ENCODE peak calls at places on chromosome 15, in six cellular contexts. V is GM23248, N is GM23338, M is PC-3, C is neural progenitor cell, J is HCT116. Z is an unnamed sample.

GRCh38 chr15:90221251-90221900 is 12.4 kb downstream of the CIB1 start:
- DNase-seq in V (peak), N (peak), M (peak), C (peak), J (no peak), Z (peak)

GRCh38 chr15:25783607-25784131 is 79.5 kb downstream of the ATP10A start:
- DNase-seq in V (peak), N (peak), M (peak), C (peak), J (no peak), Z (no peak)

GRCh38 chr15:52228928-52229327 is 37.7 kb upstream of the GNB5 start:
- DNase-seq in V (peak), N (peak), M (peak), C (peak), J (peak), Z (peak)

GRCh38 chr15:82132742-82133141 is 86.9 kb upstream of the MEX3B start:
- DNase-seq in V (peak), N (no peak), M (peak), C (no peak), J (no peak), Z (no peak)

GRCh38 chr15:40487816-40488682 is 17.3 kb downstream of the CHST14 start:
- DNase-seq in V (no peak), N (peak), M (no peak), C (no peak), J (no peak), Z (no peak)

GRCh38 chr15:68256675-68257450 is 20.7 kb upstream of the FEM1B start:
- DNase-seq in V (peak), N (peak), M (peak), C (peak), J (no peak), Z (peak)

GRCh38 chr15:68706256-68706655 is 114.4 kb downstream of the ANP32A start:
- DNase-seq in V (no peak), N (no peak), M (no peak), C (no peak), J (no peak), Z (no peak)

GRCh38 chr15:65385868-65386253 is 8.1 kb upstream of the IGDCC3 start:
- DNase-seq in V (peak), N (no peak), M (no peak), C (no peak), J (no peak), Z (no peak)

GRCh38 chr15:47116698-47117097 is 600.6 kb upstream of the SEMA6D start:
- DNase-seq in V (no peak), N (no peak), M (no peak), C (no peak), J (no peak), Z (no peak)

GRCh38 chr15:58453931-58454793 is 22.4 kb downstream of the LIPC start:
- DNase-seq in V (peak), N (no peak), M (no peak), C (no peak), J (no peak), Z (no peak)

GRCh38 chr15:90412356-90413194 is 24.5 kb downstream of the IQGAP1 start:
- DNase-seq in V (peak), N (peak), M (peak), C (no peak), J (peak), Z (no peak)

GRCh38 chr15:63189955-63190691 is 717 bp downstream of the RAB8B start:
- DNase-seq in V (peak), N (no peak), M (no peak), C (peak), J (no peak), Z (no peak)

GRCh38 chr15:44092221-44092620 is 102.8 kb downstream of the FRMD5 start:
- DNase-seq in V (peak), N (no peak), M (peak), C (no peak), J (no peak), Z (no peak)

GRCh38 chr15:89057506-89058133 is 30.6 kb upstream of the ABHD2 start:
- DNase-seq in V (peak), N (peak), M (peak), C (peak), J (peak), Z (peak)

GRCh38 chr15:43329222-43329959 is 982 bp downstream of the LCMT2 start:
- DNase-seq in V (peak), N (peak), M (no peak), C (peak), J (no peak), Z (no peak)

GRCh38 chr15:90648137-90649070 is 68.7 kb upstream of the BLM start:
- DNase-seq in V (peak), N (peak), M (peak), C (peak), J (peak), Z (peak)

GRCh38 chr15:70033529-70034140 is 64.1 kb downstream of the TLE3 start:
- DNase-seq in V (peak), N (no peak), M (no peak), C (peak), J (no peak), Z (no peak)

GRCh38 chr15:80404057-80404718 is at the start of gene ARNT2:
- DNase-seq in V (peak), N (peak), M (no peak), C (peak), J (no peak), Z (peak)

GRCh38 chr15:39657714-39658113 is 76.8 kb downstream of the THBS1 start:
- DNase-seq in V (peak), N (no peak), M (peak), C (no peak), J (no peak), Z (no peak)

GRCh38 chr15:50315814-50316630 is 39.0 kb downstream of the GABPB1 start:
- DNase-seq in V (peak), N (peak), M (peak), C (peak), J (peak), Z (peak)

GRCh38 chr15:58440181-58440910 is 8.6 kb downstream of the LIPC start:
- DNase-seq in V (peak), N (no peak), M (peak), C (no peak), J (peak), Z (no peak)

GRCh38 chr15:91357527-91357926 is 257.5 kb downstream of the SV2B start:
- DNase-seq in V (no peak), N (no peak), M (no peak), C (no peak), J (no peak), Z (no peak)

GRCh38 chr15:58462547-58462946 is 30.8 kb downstream of the LIPC start:
- DNase-seq in V (no peak), N (no peak), M (peak), C (peak), J (no peak), Z (no peak)

GRCh38 chr15:51128701-51129100 is 34.0 kb upstream of the TNFAIP8L3 start:
- DNase-seq in V (peak), N (no peak), M (no peak), C (no peak), J (no peak), Z (no peak)

GRCh38 chr15:25939122-25939521 is 76.0 kb upstream of the ATP10A start:
- DNase-seq in V (no peak), N (no peak), M (no peak), C (no peak), J (no peak), Z (no peak)

GRCh38 chr15:28980709-28981350 is 95.1 kb downstream of the APBA2 start:
- DNase-seq in V (no peak), N (no peak), M (no peak), C (no peak), J (no peak), Z (no peak)

GRCh38 chr15:58864602-58865419 is 68.7 kb downstream of the SLTM start:
- DNase-seq in V (peak), N (peak), M (no peak), C (peak), J (no peak), Z (no peak)

GRCh38 chr15:40510201-40510600 is 39.4 kb downstream of the CHST14 start:
- DNase-seq in V (peak), N (no peak), M (no peak), C (no peak), J (no peak), Z (no peak)

GRCh38 chr15:22262613-22263020 is 182.3 kb downstream of the OR4M2 start:
- DNase-seq in V (no peak), N (no peak), M (no peak), C (no peak), J (no peak), Z (no peak)

GRCh38 chr15:29670945-29671307 is 151.3 kb downstream of the TJP1 start:
- DNase-seq in V (peak), N (no peak), M (peak), C (no peak), J (no peak), Z (no peak)

GRCh38 chr15:31393441-31394091 is 66.9 kb downstream of the KLF13 start:
- DNase-seq in V (no peak), N (peak), M (no peak), C (no peak), J (no peak), Z (no peak)

GRCh38 chr15:67807141-67807540 is 18.2 kb upstream of the SKOR1 start:
- DNase-seq in V (no peak), N (no peak), M (no peak), C (no peak), J (no peak), Z (no peak)

GRCh38 chr15:31065824-31066223 is 35.7 kb downstream of the TRPM1 start:
- DNase-seq in V (no peak), N (no peak), M (peak), C (no peak), J (no peak), Z (no peak)

GRCh38 chr15:41997845-41998244 is 23.0 kb downstream of the PLA2G4E start:
- DNase-seq in V (no peak), N (no peak), M (no peak), C (no peak), J (no peak), Z (no peak)

GRCh38 chr15:66133247-66133646 is 120.3 kb downstream of the MEGF11 start:
- DNase-seq in V (no peak), N (no peak), M (no peak), C (no peak), J (no peak), Z (no peak)

GRCh38 chr15:90823455-90823974 is 44.9 kb upstream of the FURIN start:
- DNase-seq in V (no peak), N (no peak), M (no peak), C (no peak), J (no peak), Z (no peak)

GRCh38 chr15:66882251-66883020 is 180.4 kb downstream of the SMAD6 start:
- DNase-seq in V (peak), N (no peak), M (peak), C (no peak), J (no peak), Z (no peak)

GRCh38 chr15:36882487-36883108 is 217.8 kb downstream of the MEIS2 start:
- DNase-seq in V (peak), N (peak), M (peak), C (peak), J (no peak), Z (no peak)

DNA sequence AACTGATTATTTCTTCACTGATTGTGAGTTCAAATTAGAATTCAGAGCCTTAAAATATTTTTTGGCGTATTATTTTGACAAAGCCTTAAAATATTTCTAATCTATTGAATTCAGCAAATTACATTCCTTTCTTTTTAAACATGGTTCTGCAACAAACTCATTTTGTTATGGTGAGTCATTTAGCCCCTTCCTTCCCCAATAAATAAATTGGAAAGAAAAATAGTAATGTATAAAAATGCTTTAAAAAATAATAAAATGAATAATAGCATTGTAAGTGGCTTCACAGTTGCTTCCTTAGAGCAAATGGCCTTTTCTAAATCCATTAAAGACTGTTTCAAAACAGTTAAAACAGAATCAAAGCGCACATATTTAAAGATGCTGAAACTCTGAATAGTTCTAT is 12.1 kb downstream of the CSNK1G1 start:
- DNase-seq in V (peak), N (no peak), M (no peak), C (no peak), J (no peak), Z (no peak)
- TF ChIP-seq EZH2phosphoT487 in V (no peak), N (no peak), M (no peak), C (no peak), J (no peak), Z (no peak)

DNA sequence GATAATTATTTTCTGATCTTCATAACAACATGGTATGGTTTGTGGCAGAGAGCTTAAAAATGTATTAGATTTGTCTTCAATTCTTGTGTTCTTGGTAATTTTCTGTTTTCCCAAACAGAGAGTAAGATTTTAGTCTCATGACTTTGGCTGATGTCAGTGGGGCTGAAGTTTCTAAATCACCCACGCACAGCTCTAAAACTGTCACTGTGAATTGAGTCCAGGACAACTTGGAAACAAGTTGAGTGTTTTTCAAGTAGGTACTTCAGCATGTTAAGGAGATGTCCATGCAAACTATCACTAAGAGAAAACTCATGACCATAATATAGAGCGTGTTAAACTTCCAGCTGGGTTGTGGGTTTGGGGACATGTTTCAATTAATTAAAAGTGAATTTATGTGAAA is 90.0 kb downstream of the KLHL25 start:
- DNase-seq in V (peak), N (no peak), M (no peak), C (no peak), J (no peak), Z (no peak)
- H3K4me3 ChIP-seq in V (peak), N (no peak), M (no peak), C (no peak), J (no peak), Z (no peak)

DNA sequence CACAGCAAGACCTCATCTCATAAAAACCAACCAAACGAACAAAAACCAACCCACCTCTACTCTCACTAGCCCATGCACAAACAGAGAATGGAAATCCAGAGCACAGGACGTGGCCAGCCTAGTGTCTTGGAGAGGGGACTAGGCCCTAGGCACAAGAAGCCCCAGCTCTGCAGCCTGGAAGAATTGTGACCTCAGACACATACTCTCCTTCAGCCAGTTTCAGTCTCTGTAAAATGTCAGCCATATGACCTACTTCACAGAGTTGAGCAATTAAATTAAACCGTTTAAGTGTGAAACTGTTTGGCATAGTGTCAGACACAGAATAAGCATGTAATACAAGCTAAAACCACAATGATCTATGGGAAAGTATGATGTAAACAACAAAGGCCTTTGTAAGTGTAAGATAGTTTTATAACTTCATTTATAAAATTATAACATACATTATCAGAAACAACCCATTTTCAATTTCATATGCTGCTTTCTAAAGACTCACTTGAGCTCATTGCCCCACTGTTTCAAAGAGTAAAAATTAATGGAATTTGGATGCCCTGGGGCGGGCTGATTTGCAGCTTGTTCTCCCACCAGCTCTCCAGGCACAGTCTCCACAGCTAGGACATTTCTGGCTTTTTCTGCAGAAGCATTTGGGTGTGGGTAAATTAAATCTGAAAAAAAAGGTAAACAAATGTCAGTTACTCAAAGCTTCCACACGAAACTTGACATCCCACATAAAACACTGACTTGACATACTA is 32.9 kb downstream of the TBC1D2B start:
- DNase-seq in V (peak), N (no peak), M (no peak), C (no peak), J (no peak), Z (no peak)
- H3K4me2 ChIP-seq in V (no peak), N (no peak), M (no peak), C (no peak), J (no peak), Z (no peak)

GRCh38 chr15:60426870-60427528 is 29.2 kb upstream of the ANXA2 start:
- DNase-seq in V (peak), N (no peak), M (peak), C (no peak), J (no peak), Z (no peak)
- TF ChIP-seq EZH2phosphoT487 in V (no peak), N (no peak), M (no peak), C (no peak), J (no peak), Z (no peak)

GRCh38 chr15:98650871-98651481 is 2.6 kb downstream of the IGF1R start:
- DNase-seq in V (peak), N (no peak), M (peak), C (peak), J (no peak), Z (no peak)

GRCh38 chr15:98649621-98649995 is 1.3 kb downstream of the IGF1R start:
- DNase-seq in V (peak), N (no peak), M (no peak), C (peak), J (no peak), Z (peak)

GRCh38 chr15:98649996-98650870 is 1.9 kb downstream of the IGF1R start:
- DNase-seq in V (peak), N (peak), M (peak), C (peak), J (no peak), Z (no peak)

GRCh38 chr15:98653686-98654085 is 5.3 kb downstream of the IGF1R start:
- DNase-seq in V (peak), N (no peak), M (no peak), C (no peak), J (no peak), Z (peak)

GRCh38 chr15:98651581-98652220 is 3.4 kb downstream of the IGF1R start:
- DNase-seq in V (peak), N (no peak), M (peak), C (peak), J (no peak), Z (no peak)
- H3K4me3 ChIP-seq in V (peak), N (peak), M (peak), C (peak), J (no peak), Z (no peak)

GRCh38 chr15:87345955-87346354 is 910.6 kb downstream of the NTRK3 start:
- DNase-seq in V (no peak), N (no peak), M (peak), C (no peak), J (no peak), Z (no peak)
- H3K4me2 ChIP-seq in V (no peak), N (no peak), M (no peak), C (no peak), J (no peak), Z (no peak)

DNA sequence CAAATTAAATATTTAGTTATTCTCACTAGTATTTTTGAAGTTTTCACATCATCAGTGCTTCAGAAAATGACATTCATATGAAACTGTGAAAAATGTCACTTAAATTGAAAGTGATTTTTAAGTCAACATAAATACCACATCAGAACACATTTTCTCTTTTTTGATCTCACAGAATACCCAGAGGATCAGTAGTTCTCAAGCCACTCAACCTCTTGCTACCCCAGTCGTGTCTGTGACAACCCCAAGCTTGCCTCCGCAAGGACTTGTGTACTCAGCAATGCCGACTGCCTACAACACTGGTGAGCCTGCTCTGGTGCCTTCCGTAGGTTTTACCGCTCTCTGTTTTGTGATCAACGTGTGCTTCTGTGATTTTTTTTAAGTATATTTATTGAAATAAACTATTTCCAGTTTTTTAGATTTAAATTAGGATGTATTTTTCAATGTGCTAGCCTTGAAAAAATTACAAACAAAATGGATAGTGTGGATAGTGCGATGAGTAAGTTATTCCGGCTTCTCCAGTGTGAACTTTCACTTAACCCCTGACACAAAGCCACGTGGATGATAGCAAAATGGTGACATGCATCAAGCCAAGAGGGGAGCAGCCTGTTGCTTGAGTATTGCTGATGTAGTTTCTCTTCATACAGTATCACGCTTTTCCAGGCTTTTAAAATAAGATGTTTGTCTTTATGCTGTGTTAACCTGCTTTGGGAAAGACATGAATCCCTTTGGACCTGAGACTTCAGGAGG is 26.5 kb downstream of the LYSMD4 start:
- DNase-seq in V (peak), N (no peak), M (no peak), C (no peak), J (no peak), Z (no peak)
- TF ChIP-seq EZH2phosphoT487 in V (no peak), N (no peak), M (no peak), C (no peak), J (no peak), Z (no peak)

GRCh38 chr15:27672537-27672936 is 426.6 kb downstream of the OCA2 start:
- DNase-seq in V (no peak), N (no peak), M (no peak), C (no peak), J (no peak), Z (no peak)

GRCh38 chr15:27669641-27670040 is 429.5 kb downstream of the OCA2 start:
- DNase-seq in V (no peak), N (no peak), M (no peak), C (no peak), J (no peak), Z (no peak)

GRCh38 chr15:27668471-27669220 is 430.5 kb downstream of the OCA2 start:
- DNase-seq in V (no peak), N (no peak), M (no peak), C (no peak), J (no peak), Z (no peak)

GRCh38 chr15:27671794-27672438 is 427.2 kb downstream of the OCA2 start:
- DNase-seq in V (no peak), N (no peak), M (no peak), C (peak), J (no peak), Z (no peak)

GRCh38 chr15:27670481-27670880 is 428.6 kb downstream of the OCA2 start:
- DNase-seq in V (no peak), N (no peak), M (no peak), C (no peak), J (no peak), Z (no peak)
- H3K4me3 ChIP-seq in V (no peak), N (no peak), M (no peak), C (no peak), J (no peak), Z (no peak)